ENCODE peak calls at places on chromosomes 11 and 22, in eight cellular contexts. M, Y, Z, Q, I, X, S and V are unnamed samples. For H3K27me3, the result is how much of the 10 kb centered on the place peaks cover.

GRCh38 chr11:94185387-94186084 is 56.9 kb downstream of the PANX1 start:
- DNase-seq in Z (no peak), M (no peak), S (no peak), I (no peak), X (no peak), Q (no peak), Y (no peak), V (no peak)

GRCh38 chr22:49372530-49373288 is 455.0 kb downstream of the BRD1 start:
- DNase-seq in M (peak), I (no peak), Y (no peak), X (no peak), S (peak), Q (no peak), Z (peak), V (no peak)

GRCh38 chr22:30279932-30280331 is 9.4 kb downstream of the CASTOR1 start:
- DNase-seq in S (no peak), I (no peak), M (no peak), Y (no peak), Z (no peak), Q (no peak), X (no peak), V (no peak)

GRCh38 chr11:20035701-20036601 is 124.3 kb downstream of the DBX1 start:
- DNase-seq in Z (no peak), M (no peak), I (no peak), X (no peak), Y (no peak), Q (no peak), S (no peak), V (peak)

GRCh38 chr22:43435851-43436535 is 24.2 kb downstream of the MPPED1 start:
- DNase-seq in Z (no peak), M (no peak), Y (no peak), Q (no peak), I (peak), S (no peak), X (no peak), V (peak)

GRCh38 chr11:63179446-63180068 is 35.5 kb upstream of the SLC22A24 start:
- DNase-seq in X (no peak), M (peak), S (no peak), I (no peak), Q (no peak), Y (no peak), Z (no peak), V (no peak)

GRCh38 chr11:119516060-119516459 is 93.1 kb upstream of the THY1 start:
- DNase-seq in I (no peak), Y (no peak), M (no peak), X (no peak), S (no peak), Q (no peak), Z (no peak), V (no peak)

GRCh38 chr11:128908391-128909246 is 17.5 kb downstream of the KCNJ5 start:
- DNase-seq in S (peak), Z (no peak), I (peak), Y (peak), X (peak), M (no peak), Q (peak), V (no peak)

GRCh38 chr11:61173456-61173855 is 12.2 kb upstream of the VPS37C start:
- DNase-seq in X (no peak), Q (no peak), Y (no peak), Z (no peak), I (peak), M (no peak), S (no peak), V (no peak)
- TF ChIP-seq CTCF in X (no peak), Q (no peak), Y (no peak), Z (no peak), I (no peak), M (no peak), S (no peak), V (no peak)

GRCh38 chr11:131696584-131697120 is 326.2 kb downstream of the NTM start:
- DNase-seq in X (no peak), I (no peak), M (no peak), Q (no peak), Z (no peak), S (no peak), Y (no peak), V (no peak)
- H3K27me3 ChIP-seq in X (under half), I (under half), M (under half), Q (under half), Z (half or more), S (under half), Y (under half), V (under half)

GRCh38 chr22:20542055-20542454 is 34.6 kb downstream of the MED15 start:
- DNase-seq in Y (no peak), X (no peak), S (no peak), I (no peak), M (no peak), Q (no peak), Z (no peak), V (no peak)
- TF ChIP-seq CTCF in Y (no peak), X (no peak), S (no peak), I (no peak), M (no peak), Q (no peak), Z (no peak), V (no peak)

GRCh38 chr22:36835903-36836302 is 19.1 kb upstream of the PVALB start:
- DNase-seq in Y (no peak), X (no peak), Z (no peak), M (no peak), I (no peak), Q (no peak), S (no peak), V (no peak)

GRCh38 chr22:36838119-36839030 is 21.5 kb upstream of the PVALB start:
- DNase-seq in S (no peak), I (no peak), M (peak), Q (no peak), X (no peak), Y (no peak), Z (no peak), V (no peak)

DNA sequence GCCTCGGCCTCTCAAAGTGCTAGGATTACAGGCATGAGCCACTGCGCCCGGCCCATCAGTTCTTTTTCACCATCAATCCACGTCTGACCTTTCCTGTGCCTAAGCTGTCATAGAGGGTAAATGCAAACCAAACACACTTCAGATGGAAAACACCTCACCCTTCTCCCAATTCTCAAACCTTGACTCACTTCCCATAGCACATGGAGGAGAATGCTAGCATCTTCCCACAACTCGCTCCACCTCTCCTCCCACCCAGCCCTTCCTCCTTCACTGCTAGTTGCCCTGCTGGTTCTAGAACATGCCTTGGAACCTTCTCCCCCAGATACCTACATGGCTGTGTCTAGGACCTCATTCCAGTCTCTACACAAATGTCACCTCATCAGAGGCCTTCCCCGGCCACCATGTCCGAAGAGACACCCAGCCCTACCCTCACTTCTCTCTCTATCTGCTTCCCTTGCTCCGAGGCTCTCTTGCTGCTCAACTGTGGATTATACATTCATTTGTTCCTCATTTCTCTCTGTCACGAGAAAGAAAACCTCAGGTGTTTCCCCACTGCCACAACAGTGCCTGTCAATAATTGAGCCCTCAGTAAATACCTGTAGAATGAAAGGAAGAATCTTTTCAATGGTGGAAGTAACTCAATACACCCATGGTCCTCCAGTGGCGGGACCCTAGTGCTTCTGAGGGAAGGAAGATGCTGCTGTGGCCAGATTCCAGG is 21.3 kb upstream of the NCF4 start:
- DNase-seq in Q (no peak), S (no peak), I (no peak), Y (no peak), X (no peak), Z (no peak), M (no peak), V (no peak)
- H3K27me3 ChIP-seq in Q (under half), S (under half), I (under half), Y (under half), X (under half), Z (under half), M (under half), V (under half)

GRCh38 chr11:79461144-79461543 is 20.3 kb upstream of the TENM4 start:
- DNase-seq in X (peak), Q (no peak), I (no peak), S (no peak), Y (peak), Z (peak), M (peak), V (no peak)
- TF ChIP-seq CTCF in X (peak), Q (peak), I (no peak), S (peak), Y (no peak), Z (peak), M (peak), V (peak)

GRCh38 chr11:130420478-130421198 is 7.8 kb downstream of the ADAMTS8 start:
- DNase-seq in M (no peak), S (peak), Z (no peak), I (peak), Q (no peak), Y (no peak), X (no peak), V (no peak)

GRCh38 chr11:130423541-130424155 is 4.8 kb downstream of the ADAMTS8 start:
- DNase-seq in S (no peak), X (no peak), Q (no peak), M (peak), Y (no peak), I (no peak), Z (peak), V (no peak)

GRCh38 chr11:130422251-130422995 is 6.0 kb downstream of the ADAMTS8 start:
- DNase-seq in Y (no peak), I (no peak), Q (no peak), Z (no peak), X (no peak), M (no peak), S (no peak), V (no peak)

GRCh38 chr11:130421199-130421585 is 7.2 kb downstream of the ADAMTS8 start:
- DNase-seq in Z (no peak), S (no peak), Q (no peak), X (no peak), I (no peak), M (no peak), Y (no peak), V (no peak)

DNA sequence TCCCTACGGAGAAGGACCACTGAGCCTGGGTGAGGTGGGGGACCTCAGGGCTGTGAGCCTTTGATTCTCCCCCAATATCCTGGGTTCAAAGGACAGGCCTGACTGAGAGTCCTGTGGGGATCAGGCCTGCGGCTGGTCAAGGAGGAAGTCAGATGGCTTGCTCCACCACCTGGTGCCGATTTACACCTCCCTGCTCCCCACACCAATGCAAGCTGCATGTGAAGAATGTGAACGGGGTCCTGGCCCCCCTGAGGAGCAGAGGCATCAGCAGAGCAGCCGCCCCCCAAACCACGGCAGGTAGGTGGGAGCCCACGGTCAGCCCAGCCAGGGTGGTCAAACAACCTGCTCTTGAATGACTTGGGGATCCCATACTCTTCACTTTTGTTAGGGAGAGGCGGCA is 6.7 kb downstream of the ADAMTS8 start:
- DNase-seq in X (no peak), S (no peak), Q (no peak), M (no peak), Z (no peak), Y (no peak), I (no peak), V (no peak)
- H3K27me3 ChIP-seq in X (under half), S (under half), Q (under half), M (under half), Z (under half), Y (under half), I (under half), V (under half)